ENCODE peak calls at places on chromosomes 6 and 20, in nine cellular contexts. Q is activated CD4-positive, alpha-beta T cell treated with anti-CD3 and anti-CD28 coated beads, Interleukin-2, amount 50 U/mL, for 48 hours; U is ELR; R is heart right ventricle; M is cardiac muscle cell; H is endodermal cell; O is cardiac fibroblast; B is EL; G is HCEC 1CT. K is an unnamed sample.

GRCh38 chr20:61525781-61526431 is 273.8 kb downstream of the CDH4 start:
- DNase-seq in B (no peak), U (peak), R (no peak), G (peak), M (no peak), O (no peak), H (no peak), Q (no peak), K (no peak)

GRCh38 chr20:9408422-9409300 is 105.7 kb upstream of the LAMP5 start:
- DNase-seq in Q (no peak), H (no peak), R (no peak), B (peak), U (peak), O (peak), M (peak), G (peak), K (no peak)

GRCh38 chr20:50124496-50124895 is 11.5 kb upstream of the UBE2V1 start:
- DNase-seq in U (no peak), G (no peak), H (no peak), R (no peak), O (no peak), B (no peak), Q (no peak), M (no peak), K (no peak)

GRCh38 chr6:93318127-93318526 is 101.2 kb downstream of the EPHA7 start:
- DNase-seq in M (no peak), H (no peak), U (no peak), R (no peak), O (no peak), Q (no peak), G (no peak), B (no peak), K (no peak)

GRCh38 chr6:90896165-90896549 is 309.3 kb upstream of the MAP3K7 start:
- DNase-seq in H (no peak), R (no peak), U (no peak), B (no peak), Q (no peak), M (no peak), G (no peak), O (no peak), K (no peak)

GRCh38 chr20:11852801-11853200 is 64.9 kb upstream of the BTBD3 start:
- DNase-seq in O (peak), B (peak), M (peak), R (no peak), U (peak), H (no peak), G (peak), Q (no peak), K (no peak)

GRCh38 chr6:159602370-159603185 is 90.5 kb downstream of the SOD2 start:
- DNase-seq in U (no peak), M (peak), Q (no peak), B (no peak), R (no peak), O (no peak), G (no peak), H (no peak), K (no peak)

GRCh38 chr6:1363729-1364572 is 25.4 kb upstream of the FOXF2 start:
- DNase-seq in M (peak), G (peak), R (no peak), O (no peak), U (peak), B (peak), H (peak), Q (peak), K (no peak)

GRCh38 chr6:86331265-86331840 is 606.0 kb upstream of the HTR1E start:
- DNase-seq in M (no peak), O (no peak), H (no peak), U (no peak), B (no peak), Q (no peak), R (no peak), G (no peak), K (no peak)

GRCh38 chr20:8368680-8369079 is 236.6 kb downstream of the PLCB1 start:
- DNase-seq in U (no peak), B (no peak), O (no peak), M (no peak), H (no peak), G (no peak), R (no peak), Q (no peak), K (no peak)

GRCh38 chr20:34938466-34939163 is 17.0 kb downstream of the GSS start:
- DNase-seq in O (no peak), B (no peak), M (no peak), R (peak), Q (no peak), U (no peak), H (no peak), G (no peak), K (no peak)

GRCh38 chr6:87093651-87094050 is 1.3 kb downstream of the CGA start:
- DNase-seq in B (peak), U (peak), O (peak), R (no peak), Q (no peak), H (no peak), G (peak), M (no peak), K (no peak)

GRCh38 chr20:31713312-31714049 is 9.2 kb downstream of the BCL2L1 start:
- DNase-seq in U (peak), M (peak), B (peak), G (peak), Q (no peak), O (peak), H (no peak), R (peak), K (peak)

GRCh38 chr6:119444642-119445557 is 95.3 kb upstream of the MAN1A1 start:
- DNase-seq in O (peak), M (no peak), G (no peak), Q (no peak), H (no peak), R (no peak), U (no peak), B (no peak), K (no peak)

GRCh38 chr6:155040154-155040553 is 45.0 kb downstream of the TIAM2 start:
- DNase-seq in O (no peak), B (no peak), Q (no peak), M (no peak), G (no peak), U (no peak), R (no peak), H (no peak), K (no peak)

GRCh38 chr20:51800769-51801219 is 1.5 kb downstream of the SALL4 start:
- DNase-seq in Q (peak), U (peak), H (peak), B (peak), M (peak), R (no peak), G (no peak), O (peak), K (no peak)

GRCh38 chr6:26602262-26602661 is 5.5 kb downstream of the ABT1 start:
- DNase-seq in O (no peak), H (no peak), R (no peak), B (no peak), M (no peak), G (no peak), Q (no peak), U (no peak), K (no peak)

GRCh38 chr6:100657678-100658330 is 193.1 kb upstream of the SIM1 start:
- DNase-seq in B (peak), G (peak), O (peak), U (peak), M (peak), Q (no peak), H (no peak), R (no peak), K (no peak)

GRCh38 chr6:141981190-141981589 is 151.5 kb upstream of the GJE1 start:
- DNase-seq in R (no peak), B (no peak), O (no peak), U (no peak), Q (no peak), H (no peak), G (no peak), M (no peak), K (no peak)

GRCh38 chr6:29800254-29800653 is 27.4 kb upstream of the HLA-G start:
- DNase-seq in O (no peak), B (no peak), G (no peak), R (no peak), M (no peak), H (no peak), Q (no peak), U (no peak), K (no peak)

K was measured in right atrium auricular region.